ENCODE peak calls at places on chromosome 11, in five cellular contexts. One of them, this sample, is unnamed.

GRCh38 chr11:130159657-130160459 is at the start of gene ST14:
- DNase-seq in GM12878: no peak
- DNase-seq in WTC11: peak; percentile 61
- DNase-seq in HepG2: no peak
- DNase-seq in K562: no peak
- DNase-seq in this sample: no peak

GRCh38 chr11:88384004-88384677 is 46.6 kb upstream of the CTSC start:
- DNase-seq in K562: no peak
- DNase-seq in HepG2: no peak
- DNase-seq in WTC11: no peak
- DNase-seq in GM12878: no peak
- DNase-seq in this sample: peak; percentile 46

GRCh38 chr11:80096736-80097135 is 655.9 kb upstream of the TENM4 start:
- DNase-seq in K562: no peak
- DNase-seq in HepG2: no peak
- DNase-seq in GM12878: no peak
- DNase-seq in WTC11: no peak
- DNase-seq in this sample: no peak

GRCh38 chr11:16226245-16226644 is 130.1 kb downstream of the SOX6 start:
- DNase-seq in WTC11: no peak
- DNase-seq in GM12878: no peak
- DNase-seq in HepG2: peak; percentile 56
- DNase-seq in K562: peak; percentile 55
- DNase-seq in this sample: peak; percentile 3

GRCh38 chr11:68763926-68764657 is 12.8 kb upstream of the TESMIN start:
- DNase-seq in HepG2: no peak
- DNase-seq in K562: no peak
- DNase-seq in GM12878: no peak
- DNase-seq in WTC11: no peak
- DNase-seq in this sample: no peak

GRCh38 chr11:94785509-94785908 is 17.4 kb downstream of the AMOTL1 start:
- DNase-seq in HepG2: no peak
- DNase-seq in GM12878: no peak
- DNase-seq in WTC11: no peak
- DNase-seq in K562: no peak
- DNase-seq in this sample: no peak

GRCh38 chr11:32333335-32333991 is 101.9 kb downstream of the WT1 start:
- DNase-seq in GM12878: no peak
- DNase-seq in WTC11: peak; percentile 79
- DNase-seq in K562: no peak
- DNase-seq in HepG2: no peak
- DNase-seq in this sample: peak; percentile 73

GRCh38 chr11:73374130-73374529 is 2.1 kb upstream of the RELT start:
- DNase-seq in GM12878: no peak
- DNase-seq in WTC11: no peak
- DNase-seq in K562: no peak
- DNase-seq in HepG2: no peak
- DNase-seq in this sample: no peak

GRCh38 chr11:69644071-69644961 is 3.4 kb downstream of the CCND1 start:
- DNase-seq in HepG2: peak; percentile 66
- DNase-seq in WTC11: no peak
- DNase-seq in K562: peak; percentile 51
- DNase-seq in GM12878: no peak
- DNase-seq in this sample: peak; percentile 79

GRCh38 chr11:113148652-113149051 is 165.7 kb upstream of the TTC12 start:
- DNase-seq in K562: no peak
- DNase-seq in WTC11: no peak
- DNase-seq in HepG2: no peak
- DNase-seq in GM12878: no peak
- DNase-seq in this sample: no peak

GRCh38 chr11:83662494-83662893 is 376.3 kb upstream of the CCDC90B start:
- DNase-seq in HepG2: no peak
- DNase-seq in GM12878: no peak
- DNase-seq in K562: no peak
- DNase-seq in WTC11: no peak
- DNase-seq in this sample: no peak

GRCh38 chr11:115660072-115660805 is 156.0 kb upstream of the CADM1 start:
- DNase-seq in K562: no peak
- DNase-seq in GM12878: no peak
- DNase-seq in WTC11: peak; percentile 25
- DNase-seq in HepG2: no peak
- DNase-seq in this sample: no peak

GRCh38 chr11:2166091-2166851 is 5.3 kb upstream of the INS start:
- DNase-seq in HepG2: no peak
- DNase-seq in GM12878: no peak
- DNase-seq in K562: peak; percentile 35
- DNase-seq in WTC11: peak; percentile 75
- DNase-seq in this sample: no peak

GRCh38 chr11:94732617-94733292 is 35.4 kb upstream of the AMOTL1 start:
- DNase-seq in WTC11: no peak
- DNase-seq in K562: peak; percentile 28
- DNase-seq in HepG2: no peak
- DNase-seq in GM12878: no peak
- DNase-seq in this sample: no peak

GRCh38 chr11:100753144-100753543 is 66.1 kb downstream of the ARHGAP42 start:
- DNase-seq in K562: no peak
- DNase-seq in HepG2: no peak
- DNase-seq in WTC11: peak; percentile 56
- DNase-seq in GM12878: no peak
- DNase-seq in this sample: no peak

GRCh38 chr11:108873305-108873704 is 208.4 kb downstream of the DDX10 start:
- DNase-seq in GM12878: no peak
- DNase-seq in HepG2: no peak
- DNase-seq in K562: no peak
- DNase-seq in WTC11: no peak
- DNase-seq in this sample: no peak

GRCh38 chr11:45774023-45774655 is 30.8 kb upstream of the SLC35C1 start:
- DNase-seq in HepG2: no peak
- DNase-seq in WTC11: no peak
- DNase-seq in GM12878: no peak
- DNase-seq in K562: no peak
- DNase-seq in this sample: no peak

GRCh38 chr11:122755409-122755808 is 82.9 kb upstream of the CRTAM start:
- DNase-seq in HepG2: no peak
- DNase-seq in WTC11: no peak
- DNase-seq in K562: peak; percentile 85
- DNase-seq in GM12878: no peak
- DNase-seq in this sample: no peak

GRCh38 chr11:11349870-11350325 is 3.2 kb downstream of the CSNK2A3 start:
- DNase-seq in GM12878: no peak
- DNase-seq in K562: no peak
- DNase-seq in HepG2: no peak
- DNase-seq in WTC11: no peak
- DNase-seq in this sample: no peak

GRCh38 chr11:113184498-113184897 is 129.9 kb upstream of the TTC12 start:
- DNase-seq in WTC11: no peak
- DNase-seq in GM12878: no peak
- DNase-seq in HepG2: peak; percentile 35
- DNase-seq in K562: no peak
- DNase-seq in this sample: no peak

GRCh38 chr11:24574461-24574860 is 77.6 kb downstream of the LUZP2 start:
- DNase-seq in HepG2: no peak
- DNase-seq in K562: no peak
- DNase-seq in WTC11: no peak
- DNase-seq in GM12878: no peak
- DNase-seq in this sample: no peak

GRCh38 chr11:46402957-46403902 is 11.7 kb upstream of the CHRM4 start:
- DNase-seq in WTC11: no peak
- DNase-seq in GM12878: no peak
- DNase-seq in HepG2: no peak
- DNase-seq in K562: no peak
- DNase-seq in this sample: no peak

GRCh38 chr11:67230406-67230805 is 35.9 kb upstream of the GRK2 start:
- DNase-seq in WTC11: no peak
- DNase-seq in HepG2: no peak
- DNase-seq in K562: no peak
- DNase-seq in GM12878: no peak
- DNase-seq in this sample: no peak

GRCh38 chr11:62138630-62139425 is 15.0 kb downstream of the INCENP start:
- DNase-seq in GM12878: no peak
- DNase-seq in HepG2: no peak
- DNase-seq in K562: no peak
- DNase-seq in WTC11: no peak
- DNase-seq in this sample: no peak

GRCh38 chr11:121318848-121319834 is 26.6 kb downstream of the SC5D start:
- DNase-seq in WTC11: no peak
- DNase-seq in K562: peak; percentile 21
- DNase-seq in HepG2: peak; percentile 30
- DNase-seq in GM12878: no peak
- DNase-seq in this sample: peak; percentile 26

GRCh38 chr11:68750197-68750987 is 928 bp downstream of the TESMIN start:
- DNase-seq in GM12878: no peak
- DNase-seq in WTC11: peak; percentile 94
- DNase-seq in HepG2: no peak
- DNase-seq in K562: no peak
- DNase-seq in this sample: no peak

GRCh38 chr11:44949160-44950035 is 1.3 kb downstream of the TP53I11 start:
- DNase-seq in K562: peak; percentile 30
- DNase-seq in GM12878: no peak
- DNase-seq in WTC11: peak; percentile 77
- DNase-seq in HepG2: no peak
- DNase-seq in this sample: peak; percentile 58

GRCh38 chr11:123853038-123853437 is 32.4 kb downstream of the TMEM225 start:
- DNase-seq in K562: no peak
- DNase-seq in GM12878: no peak
- DNase-seq in HepG2: no peak
- DNase-seq in WTC11: no peak
- DNase-seq in this sample: no peak

GRCh38 chr11:61890536-61891330 is 612 bp downstream of the FADS3 start:
- DNase-seq in K562: peak; percentile 78
- DNase-seq in GM12878: no peak
- DNase-seq in HepG2: peak; percentile 56
- DNase-seq in WTC11: no peak
- DNase-seq in this sample: peak; percentile 50

GRCh38 chr11:83836883-83837654 is 550.9 kb upstream of the CCDC90B start:
- DNase-seq in HepG2: peak; percentile 65
- DNase-seq in WTC11: peak; percentile 56
- DNase-seq in GM12878: peak; percentile 5
- DNase-seq in K562: peak; percentile 54
- DNase-seq in this sample: peak; percentile 57

GRCh38 chr11:123521930-123522329 is 91.9 kb downstream of the GRAMD1B start:
- DNase-seq in K562: no peak
- DNase-seq in HepG2: no peak
- DNase-seq in GM12878: no peak
- DNase-seq in WTC11: no peak
- DNase-seq in this sample: no peak

GRCh38 chr11:103370076-103370475 is 260.9 kb downstream of the DYNC2H1 start:
- DNase-seq in HepG2: no peak
- DNase-seq in WTC11: no peak
- DNase-seq in K562: no peak
- DNase-seq in GM12878: no peak
- DNase-seq in this sample: no peak

GRCh38 chr11:130426223-130427048 is 2.0 kb downstream of the ADAMTS8 start:
- DNase-seq in HepG2: no peak
- DNase-seq in K562: no peak
- DNase-seq in GM12878: no peak
- DNase-seq in WTC11: no peak
- DNase-seq in this sample: no peak

GRCh38 chr11:36431429-36432092 is 78.5 kb downstream of the TRAF6 start:
- DNase-seq in GM12878: no peak
- DNase-seq in HepG2: peak; percentile 39
- DNase-seq in K562: peak; percentile 73
- DNase-seq in WTC11: no peak
- DNase-seq in this sample: peak; percentile 86

GRCh38 chr11:63595296-63595695 is 18.9 kb downstream of the PLAAT3 start:
- DNase-seq in HepG2: no peak
- DNase-seq in WTC11: no peak
- DNase-seq in GM12878: no peak
- DNase-seq in K562: no peak
- DNase-seq in this sample: no peak

GRCh38 chr11:119107538-119108150 is 500 bp downstream of the C2CD2L start:
- DNase-seq in HepG2: no peak
- DNase-seq in GM12878: no peak
- DNase-seq in WTC11: no peak
- DNase-seq in K562: no peak
- DNase-seq in this sample: no peak
- TF ChIP-seq ESRRA in HepG2: no peak
- TF ChIP-seq ESRRA in GM12878: no peak
- TF ChIP-seq ESRRA in WTC11: no peak
- TF ChIP-seq ESRRA in K562: no peak
- TF ChIP-seq ESRRA in this sample: no peak

GRCh38 chr11:43021466-43021865 is 290.3 kb upstream of the API5 start:
- DNase-seq in K562: peak; percentile 2
- DNase-seq in HepG2: peak; percentile 13
- DNase-seq in GM12878: no peak
- DNase-seq in WTC11: peak; percentile 35
- DNase-seq in this sample: no peak
- TF ChIP-seq USF2 in K562: no peak
- TF ChIP-seq USF2 in HepG2: no peak
- TF ChIP-seq USF2 in GM12878: no peak
- TF ChIP-seq USF2 in WTC11: no peak
- TF ChIP-seq USF2 in this sample: no peak

DNA sequence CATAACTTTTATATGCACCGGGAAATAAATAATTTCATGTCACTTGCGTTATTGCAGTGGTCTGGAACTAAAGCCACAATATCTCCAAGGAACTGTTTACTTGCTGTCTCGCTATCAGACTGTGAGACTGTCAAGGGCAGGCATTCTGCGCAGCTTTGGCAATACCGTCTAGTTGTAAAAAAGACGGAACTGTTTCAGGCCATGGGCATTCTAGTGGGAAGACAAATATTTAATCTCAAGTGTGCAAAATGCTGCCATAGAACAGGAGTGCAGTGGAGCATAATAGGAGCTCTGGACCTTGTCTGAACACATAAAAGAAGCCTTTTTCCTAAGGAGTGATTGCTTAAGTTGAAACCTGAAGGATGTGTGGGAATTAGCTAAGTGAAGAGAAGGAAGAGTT is 53.8 kb downstream of the PACS1 start:
- DNase-seq in K562: no peak
- DNase-seq in WTC11: no peak
- DNase-seq in GM12878: no peak
- DNase-seq in HepG2: no peak
- DNase-seq in this sample: no peak
- TF ChIP-seq ESRRA in K562: no peak
- TF ChIP-seq ESRRA in WTC11: no peak
- TF ChIP-seq ESRRA in GM12878: no peak
- TF ChIP-seq ESRRA in HepG2: no peak
- TF ChIP-seq ESRRA in this sample: no peak

DNA sequence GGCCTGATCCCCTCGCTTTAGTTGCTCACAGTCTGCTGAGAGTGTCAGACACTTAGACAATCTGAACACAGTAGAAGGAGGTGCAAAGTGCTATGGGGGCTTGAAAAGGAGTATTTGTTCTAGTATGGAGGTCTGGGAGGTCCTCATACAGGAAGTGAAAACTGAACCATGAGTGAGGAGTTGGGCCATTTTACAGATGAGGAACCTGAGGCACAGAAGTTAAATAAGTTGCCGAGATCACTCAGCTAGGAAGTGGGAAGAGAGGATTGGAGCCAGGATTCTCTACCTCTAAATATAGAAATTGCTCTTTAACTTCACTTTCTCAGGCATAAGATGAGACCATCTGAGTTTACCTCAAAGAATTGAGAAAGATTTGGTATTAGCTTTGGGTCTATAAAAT is 4.0 kb upstream of the NEU3 start:
- DNase-seq in HepG2: no peak
- DNase-seq in WTC11: no peak
- DNase-seq in K562: no peak
- DNase-seq in GM12878: no peak
- DNase-seq in this sample: no peak
- TF ChIP-seq USF2 in HepG2: no peak
- TF ChIP-seq USF2 in WTC11: no peak
- TF ChIP-seq USF2 in K562: no peak
- TF ChIP-seq USF2 in GM12878: no peak
- TF ChIP-seq USF2 in this sample: no peak